ENCODE peak calls at places on chromosomes 13 and 19, in seven cellular contexts. F is H9, U is PC-9, J is glutamatergic neuron, N is H1, Y is cardiac fibroblast, E is ascending aorta. D is an unnamed sample.

GRCh38 chr19:1747285-1748114 is 5.8 kb upstream of the ONECUT3 start:
- DNase-seq in F (peak), U (peak), J (no peak), N (peak), Y (peak), E (no peak), D (peak)

GRCh38 chr19:50050406-50051223 is 24.8 kb downstream of the ZNF473 start:
- DNase-seq in F (no peak), U (no peak), J (peak), N (no peak), Y (peak), E (peak), D (peak)

GRCh38 chr19:53598361-53598760 is 33.4 kb upstream of the DPRX start:
- DNase-seq in F (no peak), U (no peak), J (no peak), N (no peak), Y (no peak), E (no peak), D (no peak)

GRCh38 chr19:29495971-29496441 is 29.8 kb upstream of the VSTM2B start:
- DNase-seq in F (peak), U (no peak), J (no peak), N (no peak), Y (no peak), E (no peak), D (no peak)

GRCh38 chr19:6723108-6723618 is 2.7 kb upstream of the C3 start:
- DNase-seq in F (no peak), U (peak), J (no peak), N (no peak), Y (peak), E (no peak), D (no peak)

GRCh38 chr19:17576758-17577532 is 21.5 kb downstream of the COLGALT1 start:
- DNase-seq in F (peak), U (peak), J (peak), N (peak), Y (peak), E (no peak), D (peak)

GRCh38 chr13:33179463-33179862 is 106.1 kb downstream of the STARD13 start:
- DNase-seq in F (no peak), U (no peak), J (no peak), N (no peak), Y (no peak), E (no peak), D (no peak)

GRCh38 chr19:6576869-6577281 is 14.1 kb downstream of the CD70 start:
- DNase-seq in F (no peak), U (no peak), J (no peak), N (no peak), Y (no peak), E (no peak), D (no peak)

GRCh38 chr19:34461375-34462100 is 20.0 kb upstream of the WTIP start:
- DNase-seq in F (no peak), U (no peak), J (no peak), N (no peak), Y (no peak), E (peak), D (no peak)

GRCh38 chr19:40687525-40688016 is 2.9 kb downstream of the NUMBL start:
- DNase-seq in F (no peak), U (no peak), J (no peak), N (no peak), Y (peak), E (peak), D (no peak)

GRCh38 chr13:39401756-39402155 is 201.2 kb downstream of the LHFPL6 start:
- DNase-seq in F (no peak), U (no peak), J (no peak), N (no peak), Y (no peak), E (no peak), D (no peak)

GRCh38 chr13:98853791-98854191 is 101.3 kb upstream of the SLC15A1 start:
- DNase-seq in F (no peak), U (no peak), J (no peak), N (no peak), Y (peak), E (peak), D (peak)

GRCh38 chr13:78160793-78161192 is 242.2 kb upstream of the EDNRB start:
- DNase-seq in F (no peak), U (no peak), J (no peak), N (no peak), Y (peak), E (no peak), D (no peak)

GRCh38 chr13:71770710-71771109 is 96.3 kb downstream of the DACH1 start:
- DNase-seq in F (no peak), U (no peak), J (no peak), N (no peak), Y (no peak), E (no peak), D (no peak)

GRCh38 chr19:41367848-41368301 is 3.9 kb upstream of the B9D2 start:
- DNase-seq in F (no peak), U (peak), J (no peak), N (no peak), Y (peak), E (no peak), D (no peak)

GRCh38 chr13:29511980-29512379 is 83.5 kb downstream of the SLC7A1 start:
- DNase-seq in F (no peak), U (no peak), J (no peak), N (no peak), Y (peak), E (no peak), D (no peak)
- TF ChIP-seq CTCF in F (no peak), U (no peak), J (no peak), N (no peak), Y (no peak), E (no peak), D (no peak)

DNA sequence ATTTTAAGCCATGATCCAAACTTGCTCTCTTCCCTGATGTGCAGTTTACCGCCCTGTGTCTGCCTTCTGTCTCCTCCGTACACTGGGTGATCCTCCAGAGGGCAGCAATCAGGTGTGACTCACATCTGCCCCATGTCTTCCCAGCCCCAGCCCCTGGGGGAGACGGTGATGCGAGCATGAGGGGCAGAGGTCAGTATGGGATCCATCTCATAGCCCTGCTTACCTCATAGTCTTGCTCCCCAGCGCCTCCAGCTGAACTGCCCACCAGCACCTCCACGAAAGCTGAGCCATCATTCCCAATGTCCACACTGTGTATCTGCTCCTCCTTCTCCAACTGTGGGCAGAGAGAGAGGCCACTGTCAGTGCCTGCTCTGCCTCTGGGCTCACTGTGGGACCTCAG is 14.6 kb downstream of the XRCC1 start:
- DNase-seq in F (peak), U (no peak), J (peak), N (no peak), Y (peak), E (no peak), D (peak)
- TF ChIP-seq CTCF in F (peak), U (no peak), J (no peak), N (peak), Y (peak), E (no peak), D (peak)

GRCh38 chr13:107512551-107512950 is 702.8 kb downstream of the LIG4 start:
- DNase-seq in F (peak), U (no peak), J (no peak), N (no peak), Y (no peak), E (no peak), D (no peak)
- TF ChIP-seq CTCF in F (no peak), U (no peak), J (no peak), N (no peak), Y (no peak), E (no peak), D (no peak)

GRCh38 chr19:32901504-32902161 is 32.1 kb upstream of the SLC7A9 start:
- DNase-seq in F (no peak), U (no peak), J (no peak), N (no peak), Y (no peak), E (no peak), D (no peak)

GRCh38 chr19:32896516-32897214 is 27.1 kb upstream of the SLC7A9 start:
- DNase-seq in F (no peak), U (no peak), J (no peak), N (no peak), Y (peak), E (no peak), D (no peak)

GRCh38 chr19:32902448-32902847 is 32.9 kb upstream of the SLC7A9 start:
- DNase-seq in F (peak), U (no peak), J (no peak), N (no peak), Y (no peak), E (no peak), D (no peak)
- TF ChIP-seq CTCF in F (no peak), U (no peak), J (no peak), N (no peak), Y (no peak), E (no peak), D (no peak)